ENCODE peak calls at places on chromosomes 16 and 17, in four cellular contexts. One of them, this sample, is unnamed.

GRCh38 chr16:5326395-5326794 is 228.8 kb upstream of the EEF2KMT start:
- DNase-seq in tibial nerve: no peak
- DNase-seq in GM12878: no peak
- DNase-seq in stomach: no peak
- DNase-seq in this sample: no peak

GRCh38 chr17:1078062-1078711 is 81.3 kb downstream of the TIMM22 start:
- DNase-seq in tibial nerve: no peak
- DNase-seq in stomach: no peak
- DNase-seq in GM12878: no peak
- DNase-seq in this sample: no peak

GRCh38 chr17:2060681-2061440 is 6.0 kb downstream of the HIC1 start:
- DNase-seq in stomach: no peak
- DNase-seq in tibial nerve: no peak
- DNase-seq in GM12878: no peak
- DNase-seq in this sample: peak; percentile 70

GRCh38 chr16:77236063-77236511 is 36.9 kb downstream of the SYCE1L start:
- DNase-seq in tibial nerve: peak; percentile 88
- DNase-seq in GM12878: no peak
- DNase-seq in stomach: peak; percentile 90
- DNase-seq in this sample: peak; percentile 90

GRCh38 chr17:47879028-47879585 is 16.9 kb upstream of the SP2 start:
- DNase-seq in GM12878: no peak
- DNase-seq in tibial nerve: no peak
- DNase-seq in stomach: no peak
- DNase-seq in this sample: no peak

GRCh38 chr16:66824006-66824405 is 6.8 kb downstream of the NAE1 start:
- DNase-seq in stomach: no peak
- DNase-seq in GM12878: no peak
- DNase-seq in tibial nerve: no peak
- DNase-seq in this sample: no peak

GRCh38 chr16:29702307-29702706 is 23.3 kb downstream of the QPRT start:
- DNase-seq in tibial nerve: no peak
- DNase-seq in GM12878: peak; percentile 35
- DNase-seq in stomach: no peak
- DNase-seq in this sample: no peak

GRCh38 chr17:41415833-41416335 is 8.5 kb downstream of the KRT37 start:
- DNase-seq in GM12878: no peak
- DNase-seq in stomach: no peak
- DNase-seq in tibial nerve: peak; percentile 63
- DNase-seq in this sample: no peak

GRCh38 chr17:76265624-76266243 is 586 bp downstream of the UBALD2 start:
- DNase-seq in tibial nerve: no peak
- DNase-seq in stomach: peak; percentile 76
- DNase-seq in GM12878: no peak
- DNase-seq in this sample: peak; percentile 81

GRCh38 chr16:84175351-84176081 is 11.3 kb downstream of the TAF1C start:
- DNase-seq in stomach: peak; percentile 55
- DNase-seq in tibial nerve: peak; percentile 64
- DNase-seq in GM12878: peak; percentile 19
- DNase-seq in this sample: no peak

GRCh38 chr16:684961-685696 is 995 bp upstream of the JMJD8 start:
- DNase-seq in GM12878: no peak
- DNase-seq in stomach: no peak
- DNase-seq in tibial nerve: no peak
- DNase-seq in this sample: no peak

GRCh38 chr16:84560269-84560668 is 55.8 kb upstream of the MEAK7 start:
- DNase-seq in stomach: no peak
- DNase-seq in GM12878: no peak
- DNase-seq in tibial nerve: no peak
- DNase-seq in this sample: no peak

GRCh38 chr17:43891851-43892671 is 15.3 kb downstream of the MPP2 start:
- DNase-seq in tibial nerve: no peak
- DNase-seq in GM12878: no peak
- DNase-seq in stomach: no peak
- DNase-seq in this sample: no peak

GRCh38 chr17:2312736-2313135 is 9.0 kb downstream of the SRR start:
- DNase-seq in GM12878: no peak
- DNase-seq in stomach: no peak
- DNase-seq in tibial nerve: no peak
- DNase-seq in this sample: peak; percentile 6

GRCh38 chr16:71542377-71542776 is 16.2 kb downstream of the CHST4 start:
- DNase-seq in tibial nerve: peak; percentile 54
- DNase-seq in stomach: peak; percentile 48
- DNase-seq in GM12878: no peak
- DNase-seq in this sample: no peak

GRCh38 chr16:86899757-86900156 is 321.4 kb downstream of the FOXL1 start:
- DNase-seq in GM12878: no peak
- DNase-seq in stomach: no peak
- DNase-seq in tibial nerve: no peak
- DNase-seq in this sample: no peak

GRCh38 chr17:76556759-76557367 is 17.0 kb downstream of the PRCD start:
- DNase-seq in stomach: peak; percentile 36
- DNase-seq in tibial nerve: no peak
- DNase-seq in GM12878: no peak
- DNase-seq in this sample: no peak

GRCh38 chr16:9134739-9135138 is 43.3 kb downstream of the HAPSTR1 start:
- DNase-seq in tibial nerve: peak; percentile 22
- DNase-seq in GM12878: no peak
- DNase-seq in stomach: peak; percentile 58
- DNase-seq in this sample: peak; percentile 22

GRCh38 chr17:37327341-37328090 is 48.3 kb upstream of the C17orf78 start:
- DNase-seq in GM12878: no peak
- DNase-seq in tibial nerve: no peak
- DNase-seq in stomach: no peak
- DNase-seq in this sample: no peak

DNA sequence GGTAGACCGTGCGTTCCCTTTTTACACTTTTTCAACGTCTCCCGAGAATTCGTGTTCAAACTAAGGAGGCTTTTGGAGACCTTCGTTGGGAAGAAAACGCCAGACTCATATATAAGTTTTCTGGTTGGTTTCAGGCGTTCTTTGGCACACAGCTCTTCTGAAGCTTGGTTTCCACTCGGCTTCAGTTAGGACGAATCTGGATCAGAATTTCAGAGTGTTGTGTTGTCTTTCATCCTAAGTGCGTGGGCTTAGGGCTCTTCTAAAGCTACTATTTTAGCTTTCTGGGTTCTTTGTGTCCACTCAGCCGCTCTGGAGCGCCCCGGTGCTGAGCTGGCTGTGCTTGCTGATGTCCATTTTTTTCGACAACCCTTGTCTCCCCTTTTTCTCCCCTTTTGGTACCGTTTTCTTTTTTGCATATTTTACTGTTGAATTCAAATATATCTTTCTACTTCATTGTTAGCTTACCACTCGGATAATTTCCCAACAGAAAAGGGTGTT is 1.1 kb downstream of the SRRM2 start:
- DNase-seq in GM12878: no peak
- DNase-seq in stomach: no peak
- DNase-seq in tibial nerve: no peak
- DNase-seq in this sample: no peak
- TF ChIP-seq POLR2A in GM12878: no peak
- TF ChIP-seq POLR2A in stomach: no peak
- TF ChIP-seq POLR2A in tibial nerve: no peak
- TF ChIP-seq POLR2A in this sample: no peak

GRCh38 chr16:22685162-22685830 is 128.7 kb upstream of the HS3ST2 start:
- DNase-seq in tibial nerve: peak; percentile 50
- DNase-seq in GM12878: no peak
- DNase-seq in stomach: no peak
- DNase-seq in this sample: peak; percentile 91
- TF ChIP-seq EP300 in tibial nerve: peak; percentile 93
- TF ChIP-seq EP300 in GM12878: no peak
- TF ChIP-seq EP300 in stomach: peak; percentile 100
- TF ChIP-seq EP300 in this sample: peak; percentile 97

DNA sequence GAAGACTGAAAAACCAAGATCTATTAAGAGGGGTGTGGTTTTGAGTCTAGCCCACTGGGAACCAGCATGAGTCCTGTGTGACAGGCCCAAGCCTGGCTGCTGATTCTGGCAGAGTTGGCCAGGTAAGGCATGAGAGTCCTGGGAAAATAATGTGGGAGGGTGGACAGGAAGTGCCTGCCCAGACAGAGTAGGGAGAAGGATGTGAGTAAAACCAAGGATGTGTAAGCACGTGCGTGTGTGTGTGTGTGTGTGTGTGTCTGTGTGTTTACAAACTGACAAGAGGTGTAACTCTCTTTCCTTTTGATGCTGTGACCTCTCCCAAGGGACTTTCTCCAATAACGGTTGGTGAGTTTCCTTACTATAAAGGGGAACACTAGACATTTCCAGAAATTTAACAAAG is 15.6 kb upstream of the TEX2 start:
- DNase-seq in GM12878: no peak
- DNase-seq in tibial nerve: no peak
- DNase-seq in stomach: no peak
- DNase-seq in this sample: no peak
- H3K27ac ChIP-seq in GM12878: no peak overlapping the region
- H3K27ac ChIP-seq in tibial nerve: no peak overlapping the region
- H3K27ac ChIP-seq in stomach: no peak overlapping the region
- H3K27ac ChIP-seq in this sample: no peak overlapping the region

GRCh38 chr17:28598799-28599310 is at the start of gene SPAG5:
- DNase-seq in tibial nerve: peak; percentile 84
- DNase-seq in stomach: peak; percentile 96
- DNase-seq in GM12878: peak; percentile 80
- DNase-seq in this sample: peak; percentile 96

GRCh38 chr17:28598389-28598788 is 436 bp downstream of the SPAG5 start:
- DNase-seq in GM12878: no peak
- DNase-seq in stomach: no peak
- DNase-seq in tibial nerve: no peak
- DNase-seq in this sample: no peak

GRCh38 chr17:28597606-28598383 is 1.0 kb downstream of the SPAG5 start:
- DNase-seq in tibial nerve: no peak
- DNase-seq in GM12878: no peak
- DNase-seq in stomach: no peak
- DNase-seq in this sample: no peak

DNA sequence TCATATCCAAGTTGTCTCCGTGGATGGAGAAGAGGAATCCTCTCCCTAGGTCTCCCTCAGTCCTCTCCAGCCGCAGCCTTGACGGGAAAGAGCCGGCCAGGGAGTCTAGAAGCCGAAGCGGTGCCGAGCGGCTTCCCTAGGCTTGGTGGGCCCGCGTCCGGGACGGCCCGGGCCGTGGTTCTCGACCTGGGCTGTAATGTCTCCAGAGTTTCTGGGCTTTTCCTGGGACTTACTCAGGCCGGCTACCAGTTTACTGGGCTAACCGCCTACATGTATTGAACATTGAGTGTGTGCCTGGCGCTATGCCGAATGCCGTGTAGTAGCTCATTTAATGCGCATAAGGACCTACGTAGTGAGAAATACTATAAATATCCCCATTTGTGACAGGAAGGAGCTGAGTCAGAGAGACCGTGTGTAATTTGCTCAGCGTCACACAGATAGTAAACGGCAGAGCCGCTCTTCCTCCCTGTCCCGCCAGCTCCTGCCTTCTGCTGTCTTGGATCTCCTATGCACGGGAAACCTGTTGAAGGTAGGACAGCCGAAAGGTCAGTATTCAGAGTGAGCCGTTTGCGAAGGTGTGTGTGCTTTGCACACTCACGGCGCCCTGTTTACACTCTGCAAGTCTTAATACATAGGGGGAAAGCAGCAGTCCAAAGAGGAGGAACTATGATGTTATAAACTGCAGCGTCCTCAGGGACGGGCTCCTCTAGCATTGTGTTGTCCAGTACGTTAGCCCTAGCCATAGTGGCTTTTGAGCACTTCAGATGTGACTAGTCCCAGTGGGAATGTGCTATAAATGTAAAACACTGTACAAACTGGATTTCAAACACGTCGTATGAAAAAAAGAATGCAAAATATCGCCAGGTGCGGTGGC is 723 bp upstream of the SPAG5 start:
- DNase-seq in stomach: peak; percentile 71
- DNase-seq in GM12878: peak; percentile 58
- DNase-seq in tibial nerve: peak; percentile 51
- DNase-seq in this sample: peak; percentile 80
- TF ChIP-seq POLR2A in stomach: no peak
- TF ChIP-seq POLR2A in GM12878: no peak
- TF ChIP-seq POLR2A in tibial nerve: no peak
- TF ChIP-seq POLR2A in this sample: no peak

GRCh38 chr16:68083861-68084503 is 1.2 kb upstream of the NFATC3 start:
- DNase-seq in tibial nerve: no peak
- DNase-seq in stomach: no peak
- DNase-seq in GM12878: no peak
- DNase-seq in this sample: no peak

GRCh38 chr16:68084504-68085258 is 489 bp upstream of the NFATC3 start:
- DNase-seq in stomach: peak; percentile 82
- DNase-seq in tibial nerve: peak; percentile 72
- DNase-seq in GM12878: peak; percentile 71
- DNase-seq in this sample: peak; percentile 94

GRCh38 chr16:68086336-68086821 is 1.2 kb downstream of the NFATC3 start:
- DNase-seq in tibial nerve: no peak
- DNase-seq in stomach: no peak
- DNase-seq in GM12878: no peak
- DNase-seq in this sample: no peak

GRCh38 chr16:68086860-68087268 is 1.7 kb downstream of the NFATC3 start:
- DNase-seq in GM12878: no peak
- DNase-seq in tibial nerve: no peak
- DNase-seq in stomach: no peak
- DNase-seq in this sample: no peak

GRCh38 chr16:68085259-68086071 is at the start of gene NFATC3:
- DNase-seq in tibial nerve: peak; percentile 94
- DNase-seq in stomach: peak; percentile 99
- DNase-seq in GM12878: no peak
- DNase-seq in this sample: peak; percentile 99
- TF ChIP-seq EP300 in tibial nerve: no peak
- TF ChIP-seq EP300 in stomach: no peak
- TF ChIP-seq EP300 in GM12878: no peak
- TF ChIP-seq EP300 in this sample: no peak

GRCh38 chr17:46874906-46875305 is 23.5 kb downstream of the WNT9B start:
- DNase-seq in tibial nerve: no peak
- DNase-seq in stomach: no peak
- DNase-seq in GM12878: no peak
- DNase-seq in this sample: no peak
- H3K27ac ChIP-seq in tibial nerve: no peak overlapping the region
- H3K27ac ChIP-seq in stomach: no peak overlapping the region
- H3K27ac ChIP-seq in GM12878: no peak overlapping the region
- H3K27ac ChIP-seq in this sample: no peak overlapping the region

GRCh38 chr16:58249780-58250478 is 44.9 kb downstream of the PRSS54 start:
- DNase-seq in stomach: peak; percentile 89
- DNase-seq in GM12878: peak; percentile 40
- DNase-seq in tibial nerve: peak; percentile 40
- DNase-seq in this sample: peak; percentile 85
- TF ChIP-seq POLR2A in stomach: no peak
- TF ChIP-seq POLR2A in GM12878: peak; percentile 78
- TF ChIP-seq POLR2A in tibial nerve: no peak
- TF ChIP-seq POLR2A in this sample: no peak

This sample was measured in suprapubic skin.